ENCODE peak calls at places on chromosomes 4 and X, in four cellular contexts. Z is coronary artery; L is ascending aorta; H is CD8-positive, alpha-beta T cell. B is an unnamed sample.

GRCh38 chr4:175109933-175110332 is 191.8 kb downstream of the ADAM29 start:
- DNase-seq in Z (no peak), L (no peak), H (no peak), B (no peak)

GRCh38 chr4:184792950-184793555 is 32.7 kb downstream of the ACSL1 start:
- DNase-seq in Z (no peak), L (no peak), H (peak), B (no peak)

GRCh38 chrX:110087485-110088356 is 84.8 kb downstream of the TMEM164 start:
- DNase-seq in Z (no peak), L (no peak), H (no peak), B (no peak)

GRCh38 chr4:10151182-10151581 is 34.6 kb upstream of the WDR1 start:
- DNase-seq in Z (no peak), L (no peak), H (no peak), B (no peak)

GRCh38 chrX:110042521-110042920 is 39.6 kb downstream of the TMEM164 start:
- DNase-seq in Z (no peak), L (no peak), H (no peak), B (no peak)

GRCh38 chr4:53714377-53715140 is 123.3 kb upstream of the LNX1 start:
- DNase-seq in Z (no peak), L (no peak), H (no peak), B (no peak)

GRCh38 chrX:129980043-129980442 is 2.4 kb upstream of the BCORL1 start:
- DNase-seq in Z (no peak), L (no peak), H (no peak), B (no peak)

GRCh38 chr4:152605641-152606304 is 69.9 kb upstream of the FBXW7 start:
- DNase-seq in Z (no peak), L (no peak), H (no peak), B (no peak)

GRCh38 chr4:130361616-130362015 is 1265.7 kb downstream of the C4orf33 start:
- DNase-seq in Z (no peak), L (no peak), H (no peak), B (no peak)

GRCh38 chr4:112552668-112553067 is 36.7 kb upstream of the NEUROG2 start:
- DNase-seq in Z (no peak), L (no peak), H (no peak), B (no peak)

GRCh38 chr4:73943555-73943954 is 38.3 kb downstream of the PF4 start:
- DNase-seq in Z (no peak), L (no peak), H (no peak), B (no peak)

GRCh38 chr4:170242471-170242870 is 152.7 kb upstream of the AADAT start:
- DNase-seq in Z (no peak), L (no peak), H (no peak), B (no peak)

GRCh38 chr4:52987401-52988056 is 125.4 kb downstream of the RASL11B start:
- DNase-seq in Z (no peak), L (no peak), H (no peak), B (no peak)

GRCh38 chr4:60313616-60314015 is 886.5 kb upstream of the ADGRL3 start:
- DNase-seq in Z (no peak), L (no peak), H (no peak), B (no peak)

GRCh38 chrX:85836868-85837267 is 210.5 kb downstream of the CHM start:
- DNase-seq in Z (no peak), L (no peak), H (no peak), B (no peak)

GRCh38 chr4:125705681-125706080 is 390.9 kb downstream of the FAT4 start:
- DNase-seq in Z (no peak), L (no peak), H (no peak), B (no peak)

GRCh38 chr4:179110356-179110755 is 1668.1 kb upstream of the AGA start:
- DNase-seq in Z (no peak), L (no peak), H (no peak), B (no peak)

GRCh38 chr4:180493299-180493698 is 1749.9 kb upstream of the TENM3 start:
- DNase-seq in Z (no peak), L (no peak), H (no peak), B (no peak)

GRCh38 chrX:54180403-54180802 is 2.7 kb downstream of the FAM120C start:
- DNase-seq in Z (no peak), L (no peak), H (no peak), B (no peak)

GRCh38 chr4:86816463-86817107 is 32.6 kb downstream of the SLC10A6 start:
- DNase-seq in Z (no peak), L (no peak), H (no peak), B (peak)

GRCh38 chr4:110621839-110622751 is 782 bp downstream of the PITX2 start:
- DNase-seq in Z (peak), L (no peak), H (no peak), B (peak)

GRCh38 chrX:152428089-152428488 is 23.0 kb downstream of the GABRA3 start:
- DNase-seq in Z (no peak), L (no peak), H (no peak), B (no peak)

GRCh38 chr4:159098482-159099127 is 4.3 kb upstream of the RAPGEF2 start:
- DNase-seq in Z (no peak), L (no peak), H (no peak), B (no peak)

GRCh38 chrX:23634181-23634580 is 33.1 kb upstream of the PRDX4 start:
- DNase-seq in Z (no peak), L (no peak), H (no peak), B (no peak)

GRCh38 chr4:4969298-4969697 is 50.0 kb downstream of the CYTL1 start:
- DNase-seq in Z (peak), L (no peak), H (no peak), B (peak)

GRCh38 chrX:27767387-27767786 is 40.4 kb upstream of the MAGEB10 start:
- DNase-seq in Z (no peak), L (no peak), H (no peak), B (no peak)

GRCh38 chr4:60173718-60174117 is 1026.4 kb upstream of the ADGRL3 start:
- DNase-seq in Z (no peak), L (no peak), H (no peak), B (no peak)

GRCh38 chrX:34638116-34638515 is 19.0 kb downstream of the TMEM47 start:
- DNase-seq in Z (no peak), L (no peak), H (no peak), B (no peak)

GRCh38 chr4:113684534-113685091 is 76.9 kb downstream of the CAMK2D start:
- DNase-seq in Z (peak), L (peak), H (no peak), B (no peak)

GRCh38 chr4:162272215-162272614 is 108.4 kb upstream of the FSTL5 start:
- DNase-seq in Z (no peak), L (no peak), H (no peak), B (no peak)

GRCh38 chrX:132004728-132005127 is 18.4 kb upstream of the STK26 start:
- DNase-seq in Z (no peak), L (no peak), H (no peak), B (no peak)

GRCh38 chrX:71637848-71638247 is 19.5 kb upstream of the CXCR3 start:
- DNase-seq in Z (no peak), L (no peak), H (no peak), B (no peak)

GRCh38 chr4:20106926-20107325 is 144.8 kb upstream of the SLIT2 start:
- DNase-seq in Z (no peak), L (no peak), H (no peak), B (no peak)

GRCh38 chr4:79022529-79022928 is 83.3 kb upstream of the PAQR3 start:
- DNase-seq in Z (no peak), L (no peak), H (no peak), B (no peak)

GRCh38 chr4:3871181-3871852 is 105.1 kb downstream of the ADRA2C start:
- DNase-seq in Z (no peak), L (no peak), H (no peak), B (no peak)

GRCh38 chr4:73205482-73205881 is 53.1 kb downstream of the ANKRD17 start:
- DNase-seq in Z (no peak), L (no peak), H (no peak), B (no peak)

GRCh38 chrX:45771114-45771513 is 570.4 kb upstream of the DIPK2B start:
- DNase-seq in Z (no peak), L (no peak), H (no peak), B (no peak)

GRCh38 chr4:137668885-137669284 is 136.6 kb upstream of the PCDH18 start:
- DNase-seq in Z (no peak), L (no peak), H (no peak), B (no peak)

GRCh38 chr4:123418486-123418931 is 21.9 kb downstream of the SPRY1 start:
- DNase-seq in Z (no peak), L (no peak), H (no peak), B (no peak)
- H3K4me3 ChIP-seq in Z (no peak), L (no peak), H (no peak), B (no peak)

GRCh38 chr4:156825074-156825473 is 146.5 kb downstream of the PDGFC start:
- DNase-seq in Z (no peak), L (no peak), H (no peak), B (no peak)

GRCh38 chr4:156830356-156830755 is 141.2 kb downstream of the PDGFC start:
- DNase-seq in Z (no peak), L (no peak), H (no peak), B (no peak)

GRCh38 chr4:156832886-156833285 is 138.7 kb downstream of the PDGFC start:
- DNase-seq in Z (no peak), L (no peak), H (no peak), B (no peak)

GRCh38 chr4:156827519-156827918 is 144.1 kb downstream of the PDGFC start:
- DNase-seq in Z (no peak), L (no peak), H (no peak), B (no peak)

GRCh38 chr4:156829194-156829593 is 142.4 kb downstream of the PDGFC start:
- DNase-seq in Z (no peak), L (no peak), H (no peak), B (peak)
- H3K4me3 ChIP-seq in Z (peak), L (peak), H (no peak), B (no peak)

DNA sequence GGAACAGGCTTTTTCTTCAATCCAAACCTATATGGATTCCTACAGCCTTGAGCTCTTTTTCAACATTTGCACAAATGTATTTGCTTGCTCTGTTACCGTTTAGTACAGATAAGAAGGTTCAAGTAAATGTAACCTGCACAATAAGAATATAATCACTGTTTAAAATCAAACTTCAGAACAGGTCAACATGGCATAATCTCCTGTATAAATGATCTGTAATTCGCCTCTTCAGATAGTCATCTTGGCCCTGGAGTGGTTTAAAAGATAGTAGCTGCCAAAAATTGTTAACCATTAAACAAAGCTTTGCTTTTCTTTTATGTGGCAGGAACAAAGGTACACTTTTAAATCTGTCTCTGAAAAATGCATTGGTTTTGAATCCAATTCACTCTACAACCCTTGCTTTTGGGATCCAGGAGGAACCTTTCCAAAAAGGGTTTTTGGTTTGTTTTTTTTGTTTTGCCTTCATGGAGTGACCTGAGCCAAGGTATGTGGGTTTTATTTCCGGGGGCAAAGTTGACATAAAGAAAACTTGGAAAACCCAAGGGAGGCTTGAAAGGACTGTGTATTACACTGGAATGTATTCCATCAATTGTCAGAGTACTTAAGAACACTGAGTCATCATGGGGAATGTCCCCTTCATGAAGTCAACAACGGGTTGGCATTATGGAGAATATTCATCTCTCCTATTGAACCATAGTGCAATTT is 210.4 kb upstream of the HCCS start:
- DNase-seq in Z (no peak), L (no peak), H (no peak), B (no peak)
- H3K4me3 ChIP-seq in Z (no peak), L (no peak), H (no peak), B (no peak)

DNA sequence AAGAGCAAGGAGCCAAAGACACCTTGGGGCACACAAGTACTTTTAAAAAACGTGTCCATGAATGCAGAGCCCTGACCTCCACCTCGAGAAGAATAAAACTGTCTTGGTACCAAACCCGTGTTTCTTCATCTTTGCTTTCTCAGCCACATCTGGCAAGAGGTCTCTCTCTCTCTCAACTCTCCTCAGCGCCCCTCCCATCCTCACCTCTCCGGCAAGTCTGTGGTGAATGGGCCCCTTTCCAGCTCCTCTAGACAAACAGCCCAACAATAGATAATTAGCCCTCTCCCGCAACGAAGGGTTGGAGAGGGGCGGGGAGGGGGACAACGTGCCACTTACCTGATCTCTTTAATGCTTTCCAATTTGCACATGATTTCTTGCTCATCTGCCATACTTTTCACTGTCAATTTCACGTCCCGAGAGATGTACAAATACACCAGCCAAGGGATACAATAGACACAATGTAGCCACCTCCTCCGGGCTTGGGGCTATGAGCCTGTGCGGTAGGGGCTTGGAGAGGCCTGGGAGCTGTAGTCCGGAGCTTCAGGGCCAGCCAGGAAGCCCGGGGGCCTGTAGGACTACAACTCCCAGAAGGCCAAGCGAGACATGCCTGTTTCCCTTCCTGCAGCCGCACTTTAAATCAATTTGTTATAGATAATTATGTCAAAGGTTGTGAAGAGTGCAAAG is at the start of gene ZC4H2:
- DNase-seq in Z (peak), L (peak), H (peak), B (peak)
- H3K4me3 ChIP-seq in Z (peak), L (peak), H (peak), B (peak)

GRCh38 chr4:176882201-176882600 is 89.5 kb upstream of the VEGFC start:
- DNase-seq in Z (no peak), L (no peak), H (no peak), B (no peak)

GRCh38 chr4:176885224-176885623 is 92.5 kb upstream of the VEGFC start:
- DNase-seq in Z (no peak), L (no peak), H (no peak), B (no peak)

GRCh38 chr4:176883681-176884418 is 91.1 kb upstream of the VEGFC start:
- DNase-seq in Z (no peak), L (no peak), H (no peak), B (no peak)

GRCh38 chr4:176886135-176886534 is 93.4 kb upstream of the VEGFC start:
- DNase-seq in Z (no peak), L (no peak), H (no peak), B (no peak)

GRCh38 chr4:176883108-176883550 is 90.4 kb upstream of the VEGFC start:
- DNase-seq in Z (no peak), L (no peak), H (no peak), B (no peak)
- H3K4me3 ChIP-seq in Z (no peak), L (no peak), H (no peak), B (no peak)

DNA sequence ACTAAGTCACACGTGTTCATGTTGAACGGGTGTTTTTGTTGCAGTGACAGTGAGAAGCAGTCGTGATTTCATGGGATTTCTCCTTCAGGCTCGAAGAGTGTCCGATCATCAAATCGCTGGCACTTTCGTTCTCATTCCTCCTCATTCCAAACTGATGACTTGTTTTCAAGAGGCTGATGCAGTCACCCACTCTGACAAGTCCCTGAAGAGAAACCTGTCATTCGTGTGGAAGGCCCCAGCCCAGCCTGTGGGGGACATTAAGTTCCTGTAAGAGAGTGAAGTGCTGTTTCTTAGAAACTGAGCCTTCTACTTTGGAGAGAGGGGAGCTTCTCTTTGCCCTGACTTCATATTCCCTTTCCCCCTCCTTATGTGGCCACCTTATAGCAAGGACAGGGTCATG is 8.0 kb downstream of the REELD1 start:
- DNase-seq in Z (no peak), L (no peak), H (no peak), B (no peak)
- H3K4me3 ChIP-seq in Z (no peak), L (no peak), H (no peak), B (no peak)

DNA sequence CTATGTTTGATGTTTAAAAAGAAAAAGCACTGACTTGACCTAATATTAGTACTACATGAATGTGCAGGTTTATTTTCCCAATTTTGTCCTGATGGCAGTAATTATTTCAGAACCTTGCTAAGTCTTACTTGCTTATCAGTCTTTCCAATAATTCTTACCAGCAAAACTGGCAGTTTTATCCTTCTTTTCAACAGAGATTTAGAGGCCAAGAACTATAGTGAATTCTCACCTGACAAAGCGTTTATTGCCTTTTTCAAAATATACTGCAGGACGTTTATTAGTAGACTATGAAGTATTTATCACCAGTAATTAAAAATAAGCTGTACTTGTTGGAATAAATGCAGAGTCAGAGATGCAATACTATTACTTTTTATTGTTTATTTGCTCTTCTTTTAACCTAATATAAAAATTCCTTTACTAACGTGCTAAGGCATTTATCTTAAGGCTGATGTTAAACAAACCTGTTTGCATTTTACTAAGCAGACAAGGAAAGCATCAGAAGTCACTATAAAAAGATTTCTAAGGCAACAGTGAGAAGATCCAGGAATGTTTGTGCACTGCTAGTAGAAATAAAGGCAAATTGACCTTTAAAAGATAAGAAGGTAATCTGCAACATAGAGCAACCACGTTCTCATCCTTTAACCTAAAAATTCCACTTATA is 80.3 kb upstream of the NOCT start:
- DNase-seq in Z (no peak), L (no peak), H (no peak), B (no peak)
- H3K4me3 ChIP-seq in Z (no peak), L (no peak), H (no peak), B (no peak)

GRCh38 chr4:151415978-151416377 is 7.0 kb downstream of the FHIP1A start:
- DNase-seq in Z (no peak), L (no peak), H (no peak), B (no peak)
- H3K4me3 ChIP-seq in Z (no peak), L (no peak), H (no peak), B (no peak)

B was measured in lower leg skin.